ENCODE peak calls at places on chromosomes 2 and 18, in eight cellular contexts. R is neuronal stem cell, C is ovary, L is kidney, E is sigmoid colon, G is epithelial cell of esophagus, Y is cardiac fibroblast, V is MG63. M is an unnamed sample.

GRCh38 chr18:23812566-23813440 is 123.5 kb downstream of the LAMA3 start:
- DNase-seq in V (no peak), R (peak; percentile 8), Y (peak; percentile 55), G (peak; percentile 48), L (no peak), E (no peak), C (no peak), M (no peak)

GRCh38 chr2:186347472-186347871 is 138.6 kb upstream of the ZC3H15 start:
- DNase-seq in V (no peak), C (no peak), R (no peak), L (no peak), E (no peak), Y (peak; percentile 31), G (peak; percentile 63), M (no peak)

GRCh38 chr18:10839401-10839800 is 310.0 kb downstream of the PIEZO2 start:
- DNase-seq in G (no peak), R (no peak), Y (no peak), L (no peak), E (no peak), V (no peak), C (no peak), M (no peak)

GRCh38 chr2:46973687-46974086 is 58.1 kb upstream of the MCFD2 start:
- DNase-seq in L (no peak), Y (no peak), G (no peak), V (no peak), E (no peak), C (no peak), R (no peak), M (no peak)

GRCh38 chr2:96860065-96861029 is 2.5 kb upstream of the ANKRD39 start:
- DNase-seq in C (no peak), L (peak; percentile 76), Y (no peak), G (no peak), V (no peak), E (peak; percentile 75), R (no peak), M (no peak)

GRCh38 chr18:31835528-31836138 is 75.0 kb upstream of the SLC25A52 start:
- DNase-seq in V (no peak), C (no peak), L (no peak), E (no peak), Y (peak; percentile 50), G (peak; percentile 16), R (no peak), M (no peak)

GRCh38 chr2:147025611-147026010 is 819.2 kb upstream of the ACVR2A start:
- DNase-seq in C (no peak), Y (peak; percentile 55), V (no peak), L (no peak), R (no peak), G (peak; percentile 13), E (no peak), M (no peak)

GRCh38 chr2:55231546-55232083 is 478 bp downstream of the CLHC1 start:
- DNase-seq in Y (peak; percentile 33), G (no peak), E (no peak), C (no peak), R (no peak), L (no peak), V (peak; percentile 19), M (no peak)

DNA sequence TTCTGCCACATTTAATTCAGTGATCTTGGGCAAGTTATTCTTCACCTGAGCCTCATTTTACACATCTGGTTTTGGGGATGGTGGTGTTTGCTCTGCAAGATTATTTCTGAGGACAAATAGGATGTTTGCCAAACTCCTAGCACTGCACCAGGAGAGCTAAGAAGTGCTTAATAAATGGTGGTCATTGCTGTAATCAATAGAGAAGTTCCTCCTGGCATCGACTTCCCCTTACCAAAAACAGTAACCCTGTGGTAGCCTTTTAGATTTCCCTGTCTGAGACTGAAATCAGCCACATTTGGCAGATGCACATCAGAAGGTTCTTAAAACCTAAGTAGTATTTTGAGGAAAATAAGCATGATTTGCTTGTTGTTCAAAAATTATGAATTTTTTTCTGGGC is 2.3 kb downstream of the B3GNT2 start:
- DNase-seq in C (no peak), E (no peak), Y (no peak), R (no peak), G (no peak), V (no peak), L (no peak), M (no peak)
- H3K4me3 ChIP-seq in C (peak overlapping the region; percentile 56), E (no peak overlapping the region), Y (no peak overlapping the region), R (peak overlapping the region; percentile 93), G (peak overlapping the region; percentile 87), V (no peak overlapping the region), L (peak overlapping the region; percentile 80), M (no peak overlapping the region)

GRCh38 chr2:64651590-64651989 is 2.1 kb downstream of the SERTAD2 start:
- DNase-seq in Y (no peak), G (no peak), L (no peak), E (no peak), V (no peak), R (no peak), C (no peak), M (no peak)
- H3K4me3 ChIP-seq in Y (no peak overlapping the region), G (peak overlapping the region; percentile 88), L (no peak overlapping the region), E (no peak overlapping the region), V (peak overlapping the region; percentile 89), R (peak overlapping the region; percentile 5), C (peak overlapping the region; percentile 85), M (peak overlapping the region; percentile 95)

GRCh38 chr2:98658816-98659486 is 50.6 kb downstream of the UNC50 start:
- DNase-seq in G (peak; percentile 36), C (no peak), R (no peak), V (no peak), E (no peak), Y (no peak), L (no peak), M (no peak)
- H3K4me3 ChIP-seq in G (no peak overlapping the region), C (no peak overlapping the region), R (no peak overlapping the region), V (no peak overlapping the region), E (no peak overlapping the region), Y (no peak overlapping the region), L (no peak overlapping the region), M (no peak overlapping the region)

DNA sequence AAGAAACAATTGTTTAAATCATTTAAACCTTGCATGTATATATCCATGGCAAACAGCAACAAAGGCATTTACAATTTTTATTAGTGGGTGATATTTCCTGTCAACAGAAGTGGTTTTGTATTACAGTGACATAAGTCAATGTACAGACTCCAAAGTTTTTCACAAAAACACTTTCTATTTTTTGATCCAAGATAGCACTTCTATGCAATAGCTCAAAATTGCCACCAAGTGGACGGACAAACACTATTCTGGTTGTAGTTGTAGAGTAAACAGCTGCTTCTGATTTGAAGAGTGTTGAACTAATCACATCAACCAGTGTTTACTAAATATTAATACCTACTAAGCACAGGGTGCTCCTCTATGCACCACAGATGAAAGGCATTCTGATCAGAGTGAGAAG is 421.4 kb downstream of the NCKAP5 start:
- DNase-seq in Y (peak; percentile 13), L (no peak), G (no peak), C (no peak), E (no peak), V (no peak), R (no peak), M (no peak)
- H3K4me3 ChIP-seq in Y (no peak overlapping the region), L (no peak overlapping the region), G (no peak overlapping the region), C (no peak overlapping the region), E (no peak overlapping the region), V (no peak overlapping the region), R (no peak overlapping the region), M (no peak overlapping the region)

DNA sequence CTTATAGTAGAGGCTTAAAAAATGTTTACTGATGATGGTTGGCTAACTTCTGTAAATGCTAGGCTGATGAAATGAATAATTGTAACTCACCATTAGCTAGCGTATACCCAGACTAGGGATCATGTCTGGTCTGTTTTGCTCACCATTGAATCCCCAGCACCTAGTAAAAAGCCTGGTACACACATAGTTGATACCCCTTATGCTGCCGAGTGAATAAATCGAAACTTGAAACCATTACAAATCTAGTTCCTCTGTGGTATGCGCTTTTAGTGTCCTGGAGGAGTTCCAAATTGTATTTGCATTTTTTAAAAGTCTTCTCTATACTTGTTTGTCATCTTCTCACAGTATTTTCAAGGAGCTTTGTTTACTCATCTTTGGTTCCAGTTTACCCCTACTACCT is 1.3 kb downstream of the TAF1B start:
- DNase-seq in Y (peak; percentile 41), G (peak; percentile 40), C (no peak), L (no peak), V (no peak), R (no peak), E (no peak), M (peak; percentile 41)
- H3K4me3 ChIP-seq in Y (peak overlapping the region; percentile 71), G (peak overlapping the region; percentile 77), C (no peak overlapping the region), L (peak overlapping the region; percentile 95), V (peak overlapping the region; percentile 64), R (peak overlapping the region; percentile 59), E (peak overlapping the region; percentile 77), M (peak overlapping the region; percentile 84)

M was measured in SJCRH30.